ENCODE peak calls at places on chromosomes 1 and 21, in seven cellular contexts. G, U, Y, Q, C, L and B are unnamed samples. For H3K4me1, the result is how much of the 10 kb centered on the place peaks cover.

GRCh38 chr21:33848252-33848953 is 67.2 kb downstream of the ATP5PO start:
- DNase-seq in L (no peak), U (peak), C (no peak), G (no peak), Q (no peak), Y (no peak), B (no peak)

GRCh38 chr1:34162852-34163766 is 1.9 kb downstream of the CSMD2 start:
- DNase-seq in Y (peak), G (no peak), C (peak), L (peak), Q (no peak), U (peak), B (peak)

GRCh38 chr1:92949937-92950817 is 11.1 kb downstream of the DIPK1A start:
- DNase-seq in Q (no peak), G (no peak), C (peak), L (no peak), Y (peak), U (peak), B (no peak)

GRCh38 chr1:204128964-204129896 is 22.6 kb downstream of the ETNK2 start:
- DNase-seq in C (peak), U (peak), Q (no peak), L (peak), Y (peak), G (peak), B (peak)

GRCh38 chr21:45442276-45442675 is 37.3 kb downstream of the COL18A1 start:
- DNase-seq in G (no peak), C (no peak), Y (no peak), L (peak), U (no peak), Q (no peak), B (no peak)

GRCh38 chr1:182291584-182292192 is 99.9 kb downstream of the GLUL start:
- DNase-seq in C (no peak), L (no peak), Y (no peak), U (no peak), G (no peak), Q (no peak), B (no peak)

GRCh38 chr1:221541296-221541695 is 200.6 kb downstream of the DUSP10 start:
- DNase-seq in L (no peak), Y (no peak), U (no peak), Q (no peak), C (no peak), G (no peak), B (no peak)

GRCh38 chr1:200437556-200438203 is 27.8 kb upstream of the ZNF281 start:
- DNase-seq in U (peak), C (peak), L (no peak), Q (no peak), Y (no peak), G (no peak), B (no peak)

GRCh38 chr1:153277852-153278251 is 18.4 kb downstream of the LORICRIN start:
- DNase-seq in Y (peak), Q (peak), U (peak), G (no peak), C (no peak), L (no peak), B (no peak)

GRCh38 chr1:176989754-176990153 is 174.8 kb downstream of the ASTN1 start:
- DNase-seq in L (no peak), U (no peak), Y (no peak), G (no peak), C (no peak), Q (no peak), B (no peak)

GRCh38 chr1:214538497-214538896 is 12.9 kb downstream of the PTPN14 start:
- DNase-seq in Q (no peak), U (no peak), G (no peak), L (no peak), C (no peak), Y (no peak), B (no peak)

GRCh38 chr1:99674665-99675064 is 28.8 kb downstream of the PALMD start:
- DNase-seq in Y (no peak), U (peak), L (no peak), Q (no peak), G (no peak), C (peak), B (no peak)

GRCh38 chr1:74205236-74205635 is 7.2 kb downstream of the FPGT start:
- DNase-seq in G (no peak), Y (no peak), C (peak), U (no peak), Q (no peak), L (no peak), B (no peak)

GRCh38 chr1:221725683-221726330 is 16.1 kb downstream of the DUSP10 start:
- DNase-seq in Y (no peak), U (peak), C (no peak), Q (no peak), L (no peak), G (no peak), B (no peak)

GRCh38 chr1:235012436-235013210 is 116.0 kb downstream of the TOMM20 start:
- DNase-seq in U (no peak), Q (no peak), C (no peak), Y (no peak), G (no peak), L (no peak), B (no peak)

GRCh38 chr1:79845951-79846350 is 839.4 kb upstream of the ADGRL4 start:
- DNase-seq in G (no peak), Q (no peak), Y (no peak), L (no peak), C (no peak), U (no peak), B (no peak)

GRCh38 chr1:32494196-32494595 is 29.3 kb downstream of the ZBTB8B start:
- DNase-seq in Q (no peak), G (no peak), L (no peak), U (no peak), Y (no peak), C (peak), B (no peak)

GRCh38 chr1:35122311-35122710 is 43.1 kb downstream of the ZMYM1 start:
- DNase-seq in C (no peak), U (no peak), G (no peak), L (no peak), Y (no peak), Q (no peak), B (no peak)

GRCh38 chr1:184152502-184152901 is 101.0 kb downstream of the TSEN15 start:
- DNase-seq in Y (no peak), C (peak), L (peak), Q (no peak), G (peak), U (no peak), B (no peak)

GRCh38 chr1:43367026-43367903 is 546 bp downstream of the ELOVL1 start:
- DNase-seq in U (peak), C (peak), L (peak), G (no peak), Y (peak), Q (no peak), B (peak)

GRCh38 chr1:50474859-50475809 is 51.9 kb upstream of the DMRTA2 start:
- DNase-seq in C (no peak), G (no peak), U (peak), Q (peak), Y (peak), L (no peak), B (no peak)

GRCh38 chr1:90174246-90174645 is 179.3 kb downstream of the ZNF326 start:
- DNase-seq in U (no peak), Q (no peak), L (no peak), G (no peak), Y (no peak), C (no peak), B (no peak)

GRCh38 chr1:167881069-167881468 is 32.9 kb downstream of the ADCY10 start:
- DNase-seq in G (no peak), C (no peak), Y (no peak), Q (no peak), L (no peak), U (peak), B (no peak)

GRCh38 chr1:50975436-50975835 is 5.4 kb downstream of the CDKN2C start:
- DNase-seq in Q (no peak), G (no peak), C (peak), L (no peak), U (peak), Y (no peak), B (no peak)

GRCh38 chr1:248839168-248839555 is 1.1 kb downstream of the ZNF672 start:
- DNase-seq in C (no peak), G (no peak), L (no peak), Y (no peak), Q (no peak), U (no peak), B (no peak)

GRCh38 chr1:101071470-101071886 is 45.9 kb upstream of the DPH5 start:
- DNase-seq in Y (no peak), G (no peak), C (no peak), Q (no peak), L (no peak), U (no peak), B (no peak)
- H3K4me1 ChIP-seq in Y (under half), G (under half), C (under half), Q (under half), L (under half), U (under half), B (under half)

GRCh38 chr21:15559612-15560011 is 170.2 kb upstream of the USP25 start:
- DNase-seq in Y (no peak), U (no peak), Q (no peak), G (no peak), L (no peak), C (no peak), B (no peak)
- H3K27ac ChIP-seq in Y (no peak), U (no peak), Q (no peak), G (no peak), L (no peak), C (no peak), B (no peak)

GRCh38 chr1:115140442-115141144 is 51.3 kb upstream of the TSPAN2 start:
- DNase-seq in Q (no peak), U (no peak), G (no peak), Y (no peak), C (no peak), L (no peak), B (no peak)
- H3K4me1 ChIP-seq in Q (under half), U (under half), G (under half), Y (under half), C (half or more), L (under half), B (under half)

GRCh38 chr1:116485976-116486375 is 84.8 kb downstream of the CD58 start:
- DNase-seq in L (no peak), G (no peak), Q (no peak), C (no peak), Y (no peak), U (no peak), B (no peak)

GRCh38 chr1:116485071-116485735 is 85.6 kb downstream of the CD58 start:
- DNase-seq in C (peak), G (peak), U (peak), L (peak), Y (peak), Q (peak), B (peak)

GRCh38 chr1:116482490-116482889 is 88.3 kb downstream of the CD58 start:
- DNase-seq in U (no peak), Q (no peak), L (no peak), Y (no peak), G (no peak), C (no peak), B (no peak)

GRCh38 chr1:116481934-116482333 is 88.9 kb downstream of the CD58 start:
- DNase-seq in G (no peak), C (no peak), Y (no peak), L (no peak), Q (no peak), U (no peak), B (no peak)

GRCh38 chr1:116483481-116484309 is 87.1 kb downstream of the CD58 start:
- DNase-seq in Y (no peak), Q (no peak), L (no peak), G (no peak), U (no peak), C (no peak), B (no peak)
- H3K27ac ChIP-seq in Y (no peak), Q (no peak), L (no peak), G (no peak), U (no peak), C (no peak), B (no peak)

DNA sequence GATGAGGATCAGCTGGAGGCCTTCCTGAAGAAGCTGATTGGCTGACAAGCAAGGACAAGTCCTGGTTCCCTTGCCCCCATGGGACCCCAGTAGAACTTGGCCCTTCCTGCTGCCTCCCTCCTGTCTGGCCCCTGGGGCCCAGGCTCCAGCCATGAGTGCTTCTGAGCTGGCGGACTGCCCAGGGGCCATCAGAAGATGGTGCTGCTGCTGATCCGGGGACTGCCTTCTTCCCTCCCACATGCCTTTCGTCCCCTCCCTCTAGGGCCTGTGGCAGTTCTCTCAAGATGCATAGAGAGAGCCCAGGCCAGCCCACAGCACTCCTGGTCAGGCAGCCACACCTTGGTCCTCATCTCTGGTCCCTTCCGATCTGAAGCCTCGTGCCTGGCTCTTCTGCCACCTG is 57.9 kb upstream of the PRKACB start:
- DNase-seq in C (no peak), Q (no peak), L (no peak), G (no peak), Y (peak), U (no peak), B (no peak)
- H3K4me1 ChIP-seq in C (under half), Q (under half), L (under half), G (under half), Y (under half), U (under half), B (under half)

GRCh38 chr1:3632716-3633343 is 8.0 kb downstream of the TPRG1L start:
- DNase-seq in Y (no peak), C (no peak), U (no peak), G (no peak), Q (no peak), L (peak), B (no peak)
- H3K27ac ChIP-seq in Y (no peak), C (no peak), U (no peak), G (no peak), Q (no peak), L (no peak), B (no peak)

DNA sequence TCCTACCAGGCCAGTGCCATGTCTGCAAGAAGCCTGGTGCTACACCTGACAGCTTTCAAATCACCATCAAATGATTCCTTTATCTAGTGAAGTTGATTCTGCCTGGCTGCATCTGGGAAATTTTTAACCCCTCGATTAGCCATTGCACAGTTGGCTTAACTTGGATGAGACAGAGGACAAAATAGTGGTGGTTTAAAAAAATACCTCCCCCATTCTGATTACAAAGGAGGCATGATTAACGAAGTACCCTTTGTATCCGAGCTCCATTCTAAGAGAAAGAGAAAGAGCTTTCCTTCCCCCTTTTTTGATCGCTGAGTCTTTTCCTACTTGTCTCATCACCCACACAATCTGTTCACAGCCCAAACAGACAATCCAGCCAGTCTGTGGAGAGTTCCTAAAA is 20.5 kb downstream of the WLS start:
- DNase-seq in U (no peak), L (no peak), C (no peak), Q (no peak), G (no peak), Y (no peak), B (no peak)
- H3K4me1 ChIP-seq in U (under half), L (under half), C (under half), Q (under half), G (under half), Y (under half), B (under half)